ENCODE peak calls at places on chromosomes 13 and 19, in six cellular contexts. I, F, P, D, K and L are unnamed samples.

GRCh38 chr19:10295305-10295846 is 5.6 kb downstream of the ICAM5 start:
- DNase-seq in I (no peak), F (no peak), P (no peak), D (no peak), K (no peak), L (peak; percentile 85)

GRCh38 chr13:100039740-100040139 is 49.2 kb upstream of the PCCA start:
- DNase-seq in I (no peak), F (no peak), P (no peak), D (no peak), K (no peak), L (no peak)

GRCh38 chr13:86446311-86446710 is 647.1 kb upstream of the SLITRK6 start:
- DNase-seq in I (no peak), F (peak; percentile 56), P (no peak), D (no peak), K (no peak), L (no peak)

GRCh38 chr19:2164020-2164988 is 571 bp downstream of the DOT1L start:
- DNase-seq in I (no peak), F (no peak), P (peak; percentile 90), D (peak; percentile 37), K (no peak), L (peak; percentile 73)

GRCh38 chr19:18989316-18989715 is 44.0 kb downstream of the SUGP2 start:
- DNase-seq in I (no peak), F (no peak), P (no peak), D (no peak), K (no peak), L (no peak)

GRCh38 chr19:31258211-31259052 is 90.8 kb downstream of the TSHZ3 start:
- DNase-seq in I (no peak), F (no peak), P (no peak), D (no peak), K (no peak), L (no peak)

GRCh38 chr13:42064259-42064658 is 15.8 kb downstream of the DGKH start:
- DNase-seq in I (no peak), F (no peak), P (no peak), D (no peak), K (no peak), L (no peak)

GRCh38 chr13:94309997-94310842 is 169.3 kb downstream of the DCT start:
- DNase-seq in I (no peak), F (no peak), P (no peak), D (no peak), K (no peak), L (no peak)